ENCODE peak calls at places on chromosomes 4 and X, in ten cellular contexts. J is transverse colon, A is SK-N-SH, S is suprapubic skin, O is upper lobe of left lung, U is H1, T is sigmoid colon, H is GM12878, X is HepG2, L is esophagus muscularis mucosa. P is an unnamed sample.

GRCh38 chr4:85431156-85431555 is 43.8 kb upstream of the ARHGAP24 start:
- DNase-seq in J (no peak), A (no peak), S (no peak), O (no peak), U (no peak), T (no peak), H (no peak), X (no peak), L (no peak), P (no peak)

GRCh38 chr4:184383497-184384055 is 90.8 kb downstream of the IRF2 start:
- DNase-seq in J (peak; percentile 32), A (no peak), S (no peak), O (no peak), U (no peak), T (peak; percentile 85), H (no peak), X (peak; percentile 27), L (no peak), P (peak; percentile 45)

GRCh38 chrX:47283015-47283771 is 50.4 kb downstream of the USP11 start:
- DNase-seq in J (no peak), A (peak; percentile 38), S (no peak), O (no peak), U (no peak), T (no peak), H (no peak), X (peak; percentile 6), L (no peak), P (no peak)

GRCh38 chrX:109774706-109775105 is 41.6 kb upstream of the ACSL4 start:
- DNase-seq in J (no peak), A (no peak), S (no peak), O (no peak), U (no peak), T (no peak), H (peak; percentile 50), X (peak; percentile 79), L (no peak), P (no peak)

GRCh38 chrX:124217289-124218251 is 114.9 kb upstream of the TEX13D start:
- DNase-seq in J (peak; percentile 37), A (no peak), S (no peak), O (no peak), U (no peak), T (no peak), H (no peak), X (peak; percentile 66), L (no peak), P (no peak)

GRCh38 chr4:53490161-53490915 is 100.9 kb downstream of the LNX1 start:
- DNase-seq in J (no peak), A (no peak), S (no peak), O (no peak), U (no peak), T (no peak), H (no peak), X (no peak), L (no peak), P (no peak)

GRCh38 chr4:158195297-158195696 is 15.0 kb upstream of the TMEM144 start:
- DNase-seq in J (no peak), A (no peak), S (no peak), O (no peak), U (no peak), T (no peak), H (no peak), X (no peak), L (no peak), P (no peak)

GRCh38 chrX:115413246-115413878 is 123.8 kb downstream of the LUZP4 start:
- DNase-seq in J (no peak), A (no peak), S (no peak), O (no peak), U (no peak), T (no peak), H (no peak), X (no peak), L (no peak), P (no peak)

GRCh38 chrX:42089014-42089413 is 165.7 kb upstream of the CASK start:
- DNase-seq in J (no peak), A (no peak), S (no peak), O (no peak), U (no peak), T (no peak), H (no peak), X (no peak), L (no peak), P (no peak)

GRCh38 chr4:14177987-14178386 is 550.5 kb upstream of the BOD1L1 start:
- DNase-seq in J (peak; percentile 15), A (no peak), S (no peak), O (no peak), U (no peak), T (no peak), H (peak; percentile 88), X (no peak), L (no peak), P (no peak)

GRCh38 chrX:50988649-50989048 is 78.1 kb downstream of the BMP15 start:
- DNase-seq in J (no peak), A (peak; percentile 29), S (no peak), O (no peak), U (no peak), T (no peak), H (no peak), X (no peak), L (no peak), P (no peak)

GRCh38 chr4:143381171-143382118 is 44.8 kb downstream of the GAB1 start:
- DNase-seq in J (peak; percentile 83), A (peak; percentile 24), S (peak; percentile 83), O (no peak), U (no peak), T (peak; percentile 96), H (no peak), X (no peak), L (peak; percentile 95), P (peak; percentile 85)

GRCh38 chrX:54529559-54530357 is at the start of gene GNL3L:
- DNase-seq in J (peak; percentile 90), A (peak; percentile 89), S (peak; percentile 90), O (peak; percentile 95), U (peak; percentile 36), T (peak; percentile 94), H (peak; percentile 49), X (peak; percentile 70), L (peak; percentile 96), P (peak; percentile 87)
- TF ChIP-seq POLR2AphosphoS5 in J (peak; percentile 40), A (peak; percentile 83), S (no peak), O (peak; percentile 7), U (peak; percentile 47), T (peak; percentile 49), H (peak; percentile 85), X (peak; percentile 76), L (peak; percentile 22), P (peak; percentile 61)

GRCh38 chr4:80535551-80535950 is 200.0 kb downstream of the CFAP299 start:
- DNase-seq in J (no peak), A (no peak), S (no peak), O (no peak), U (no peak), T (no peak), H (no peak), X (no peak), L (no peak), P (no peak)

GRCh38 chr4:80538276-80538926 is 202.9 kb downstream of the CFAP299 start:
- DNase-seq in J (no peak), A (no peak), S (no peak), O (no peak), U (no peak), T (no peak), H (no peak), X (no peak), L (no peak), P (no peak)

GRCh38 chr4:80529021-80529420 is 193.5 kb downstream of the CFAP299 start:
- DNase-seq in J (no peak), A (no peak), S (no peak), O (no peak), U (no peak), T (no peak), H (no peak), X (no peak), L (no peak), P (no peak)

GRCh38 chr4:80532674-80533333 is 197.3 kb downstream of the CFAP299 start:
- DNase-seq in J (no peak), A (no peak), S (no peak), O (no peak), U (no peak), T (no peak), H (no peak), X (no peak), L (no peak), P (no peak)
- TF ChIP-seq EP300 in J (no peak), A (no peak), S (no peak), O (no peak), U (no peak), T (no peak), H (no peak), X (no peak), L (no peak), P (no peak)

GRCh38 chrX:13690836-13691235 is 1.9 kb downstream of the RAB9A start:
- DNase-seq in J (no peak), A (no peak), S (no peak), O (no peak), U (no peak), T (no peak), H (no peak), X (no peak), L (no peak), P (no peak)
- H3K4me3 ChIP-seq in J (peak overlapping the region; percentile 83), A (no peak overlapping the region), S (peak overlapping the region; percentile 68), O (peak overlapping the region; percentile 67), U (peak overlapping the region; percentile 7), T (peak overlapping the region; percentile 71), H (peak overlapping the region; percentile 84), X (peak overlapping the region; percentile 80), L (peak overlapping the region; percentile 83), P (peak overlapping the region; percentile 66)

GRCh38 chr4:73916172-73916925 is 47.2 kb downstream of the CXCL1 start:
- DNase-seq in J (no peak), A (no peak), S (no peak), O (no peak), U (no peak), T (no peak), H (no peak), X (no peak), L (no peak), P (no peak)

GRCh38 chr4:73908965-73909364 is 39.8 kb downstream of the CXCL1 start:
- DNase-seq in J (no peak), A (no peak), S (no peak), O (no peak), U (no peak), T (no peak), H (no peak), X (no peak), L (no peak), P (no peak)

GRCh38 chr4:73914071-73914470 is 44.9 kb downstream of the CXCL1 start:
- DNase-seq in J (no peak), A (no peak), S (no peak), O (no peak), U (no peak), T (no peak), H (no peak), X (no peak), L (no peak), P (no peak)

GRCh38 chr4:73912191-73912590 is 43.0 kb downstream of the CXCL1 start:
- DNase-seq in J (no peak), A (no peak), S (no peak), O (no peak), U (no peak), T (no peak), H (no peak), X (no peak), L (no peak), P (no peak)

DNA sequence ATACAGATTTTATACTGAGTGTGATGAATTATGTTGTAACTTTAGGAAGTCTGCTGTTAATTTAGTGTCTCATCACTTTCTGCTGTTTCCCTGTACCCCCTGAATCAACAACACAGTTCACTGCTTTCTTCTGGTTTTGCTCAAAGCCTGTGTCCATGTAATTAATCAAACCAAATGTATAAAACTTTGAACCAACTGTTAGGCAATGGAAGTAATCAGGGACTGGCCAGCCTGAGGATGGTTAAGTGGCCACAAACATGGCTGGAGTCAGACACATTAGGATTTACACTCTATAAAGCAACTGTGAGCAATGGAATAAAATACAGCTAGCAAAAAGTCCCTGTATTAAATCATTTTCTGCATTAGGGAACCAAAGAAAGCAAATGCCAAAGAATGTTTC is 42.6 kb downstream of the CXCL1 start:
- DNase-seq in J (no peak), A (no peak), S (no peak), O (no peak), U (no peak), T (no peak), H (no peak), X (no peak), L (no peak), P (no peak)
- TF ChIP-seq POLR2AphosphoS5 in J (no peak), A (no peak), S (no peak), O (no peak), U (no peak), T (no peak), H (no peak), X (no peak), L (no peak), P (no peak)

P was measured in stomach.